ENCODE peak calls at places on chromosome 3, in nine cellular contexts. Z is iPS-NIHi11; C is anterior cingulate cortex; V is ELF-1; L is stimulated activated CD4-positive, alpha-beta T cell treated with anti-CD3 and anti-CD28 coated beads, Interleukin-12 subunit alpha, Interleukin-12 subunit beta, amount 100 ng/mL, for 4 hours; R is brain microvascular endothelial cell; S is astrocyte of the spinal cord; F is HuH-7; T is activated T-helper 1 cell treated with anti-CD3 and anti-CD28 coated beads, Interleukin-12 subunit alpha, Interleukin-12 subunit beta, Interleukin-2, Interleukin-4 antibody, amounts not matched to agents 30 ng/mL and 10 ng/mL and 1 ng/mL, durations not matched to agents 14 hours and 24 hours and 36 hours. B is an unnamed sample.

GRCh38 chr3:125112981-125113380 is 57.2 kb upstream of the HEG1 start:
- DNase-seq in Z (no peak), C (no peak), V (no peak), L (no peak), R (no peak), S (no peak), F (no peak), T (no peak), B (no peak)

GRCh38 chr3:159844801-159845261 is 143.8 kb upstream of the IL12A start:
- DNase-seq in Z (no peak), C (no peak), V (peak; percentile 57), L (no peak), R (no peak), S (no peak), F (no peak), T (no peak), B (no peak)

GRCh38 chr3:139251529-139251928 is 92.3 kb upstream of the MRPS22 start:
- DNase-seq in Z (no peak), C (no peak), V (no peak), L (no peak), R (no peak), S (no peak), F (no peak), T (no peak), B (no peak)

GRCh38 chr3:12287727-12288465 is 974 bp upstream of the PPARG start:
- DNase-seq in Z (peak; percentile 68), C (no peak), V (peak; percentile 33), L (no peak), R (no peak), S (no peak), F (peak; percentile 68), T (no peak), B (peak; percentile 49)

GRCh38 chr3:43522702-43523362 is 99.0 kb downstream of the ANO10 start:
- DNase-seq in Z (no peak), C (no peak), V (no peak), L (no peak), R (no peak), S (peak; percentile 11), F (no peak), T (no peak), B (no peak)

GRCh38 chr3:94130690-94131089 is 67.8 kb downstream of the NSUN3 start:
- DNase-seq in Z (no peak), C (no peak), V (no peak), L (no peak), R (no peak), S (no peak), F (no peak), T (no peak), B (no peak)

GRCh38 chr3:57796261-57796660 is 40.2 kb downstream of the SLMAP start:
- DNase-seq in Z (no peak), C (no peak), V (no peak), L (no peak), R (no peak), S (no peak), F (no peak), T (no peak), B (peak; percentile 12)

GRCh38 chr3:167837430-167837829 is 101.9 kb downstream of the SERPINI1 start:
- DNase-seq in Z (no peak), C (no peak), V (no peak), L (no peak), R (no peak), S (peak; percentile 5), F (no peak), T (no peak), B (no peak)

GRCh38 chr3:137304313-137305056 is 346.7 kb downstream of the IL20RB start:
- DNase-seq in Z (no peak), C (no peak), V (peak; percentile 60), L (no peak), R (no peak), S (no peak), F (no peak), T (no peak), B (no peak)

GRCh38 chr3:8845641-8846040 is 76.2 kb upstream of the OXTR start:
- DNase-seq in Z (no peak), C (no peak), V (no peak), L (no peak), R (peak; percentile 61), S (no peak), F (no peak), T (no peak), B (peak; percentile 39)

GRCh38 chr3:39180546-39181346 is 11.6 kb downstream of the XIRP1 start:
- DNase-seq in Z (peak; percentile 95), C (peak; percentile 73), V (peak; percentile 94), L (peak; percentile 85), R (peak; percentile 62), S (peak; percentile 87), F (peak; percentile 97), T (peak; percentile 86), B (peak; percentile 82)

GRCh38 chr3:10527295-10528016 is 22.1 kb upstream of the ATP2B2 start:
- DNase-seq in Z (no peak), C (no peak), V (no peak), L (no peak), R (no peak), S (no peak), F (no peak), T (no peak), B (no peak)

GRCh38 chr3:13113346-13114335 is 40.4 kb upstream of the IQSEC1 start:
- DNase-seq in Z (no peak), C (no peak), V (no peak), L (no peak), R (no peak), S (no peak), F (no peak), T (no peak), B (no peak)

GRCh38 chr3:48629894-48630293 is 5.4 kb downstream of the SLC26A6 start:
- DNase-seq in Z (no peak), C (no peak), V (no peak), L (no peak), R (no peak), S (no peak), F (no peak), T (no peak), B (no peak)

GRCh38 chr3:147360936-147361670 is 45.2 kb downstream of the ZIC4 start:
- DNase-seq in Z (peak; percentile 70), C (no peak), V (peak; percentile 36), L (no peak), R (peak; percentile 28), S (peak; percentile 43), F (no peak), T (no peak), B (no peak)

GRCh38 chr3:45414823-45415222 is 26.4 kb downstream of the LARS2 start:
- DNase-seq in Z (no peak), C (no peak), V (no peak), L (no peak), R (no peak), S (no peak), F (no peak), T (no peak), B (no peak)

GRCh38 chr3:16334909-16335308 is 69.9 kb downstream of the OXNAD1 start:
- DNase-seq in Z (no peak), C (no peak), V (no peak), L (no peak), R (no peak), S (peak; percentile 18), F (no peak), T (no peak), B (no peak)

GRCh38 chr3:185469542-185469941 is 29.3 kb downstream of the TMEM41A start:
- DNase-seq in Z (no peak), C (no peak), V (no peak), L (no peak), R (no peak), S (no peak), F (no peak), T (no peak), B (no peak)

GRCh38 chr3:53941174-53941573 is 49.5 kb upstream of the SELENOK start:
- DNase-seq in Z (no peak), C (no peak), V (no peak), L (no peak), R (peak; percentile 65), S (peak; percentile 7), F (no peak), T (no peak), B (peak; percentile 70)

GRCh38 chr3:30510596-30510995 is 95.8 kb upstream of the TGFBR2 start:
- DNase-seq in Z (no peak), C (no peak), V (no peak), L (no peak), R (peak; percentile 71), S (peak; percentile 86), F (no peak), T (no peak), B (no peak)

GRCh38 chr3:37500518-37500917 is 326.1 kb upstream of the LRRFIP2 start:
- DNase-seq in Z (no peak), C (no peak), V (no peak), L (no peak), R (no peak), S (no peak), F (no peak), T (no peak), B (no peak)

GRCh38 chr3:24704496-24704895 is 209.8 kb upstream of the THRB start:
- DNase-seq in Z (no peak), C (no peak), V (no peak), L (no peak), R (no peak), S (peak; percentile 65), F (no peak), T (no peak), B (peak; percentile 54)

GRCh38 chr3:40754966-40755365 is 230.2 kb downstream of the ZNF621 start:
- DNase-seq in Z (no peak), C (no peak), V (no peak), L (no peak), R (no peak), S (no peak), F (no peak), T (no peak), B (no peak)

GRCh38 chr3:29593802-29594201 is 312.9 kb downstream of the RBMS3 start:
- DNase-seq in Z (no peak), C (no peak), V (no peak), L (no peak), R (no peak), S (no peak), F (no peak), T (no peak), B (no peak)

GRCh38 chr3:126448141-126448892 is 27.4 kb downstream of the ZXDC start:
- DNase-seq in Z (no peak), C (no peak), V (no peak), L (no peak), R (no peak), S (no peak), F (no peak), T (no peak), B (no peak)

GRCh38 chr3:4984511-4984864 is 5.3 kb downstream of the BHLHE40 start:
- DNase-seq in Z (no peak), C (no peak), V (no peak), L (no peak), R (no peak), S (peak; percentile 53), F (no peak), T (no peak), B (no peak)

GRCh38 chr3:156135921-156136655 is 15.7 kb downstream of the KCNAB1 start:
- DNase-seq in Z (no peak), C (no peak), V (no peak), L (no peak), R (no peak), S (no peak), F (no peak), T (no peak), B (peak; percentile 14)

GRCh38 chr3:39226106-39226741 is 33.8 kb upstream of the XIRP1 start:
- DNase-seq in Z (no peak), C (no peak), V (no peak), L (no peak), R (no peak), S (no peak), F (no peak), T (no peak), B (no peak)

GRCh38 chr3:74139648-74140047 is 474.8 kb downstream of the CNTN3 start:
- DNase-seq in Z (peak; percentile 28), C (no peak), V (no peak), L (no peak), R (no peak), S (no peak), F (no peak), T (no peak), B (no peak)

GRCh38 chr3:38124324-38125122 is 12.4 kb downstream of the ACAA1 start:
- DNase-seq in Z (no peak), C (no peak), V (no peak), L (no peak), R (no peak), S (no peak), F (no peak), T (no peak), B (no peak)